ENCODE peak calls at places on chromosome 3, in ten cellular contexts. P is upper lobe of left lung; V is type B pancreatic cell; U is AG04450; Y is lower lobe of right lung; W is iris pigment epithelial cell; B is NCI-H1417; D is GM23248; M is left lobe of liver; I is activated naive CD8-positive, alpha-beta T cell treated with anti-CD3 and anti-CD28 coated beads, Interleukin-2, amount 50 U/mL, for 16 hours. L is an unnamed sample.

GRCh38 chr3:156461889-156462288 is 93.0 kb downstream of the SSR3 start:
- DNase-seq in P (no peak), V (no peak), U (no peak), Y (no peak), W (no peak), B (no peak), D (no peak), M (no peak), I (no peak), L (no peak)

GRCh38 chr3:16338999-16339398 is 74.0 kb downstream of the OXNAD1 start:
- DNase-seq in P (peak), V (no peak), U (peak), Y (no peak), W (peak), B (no peak), D (peak), M (no peak), I (no peak), L (peak)

GRCh38 chr3:48042071-48042760 is 26.0 kb upstream of the MAP4 start:
- DNase-seq in P (no peak), V (no peak), U (no peak), Y (no peak), W (peak), B (no peak), D (peak), M (no peak), I (no peak), L (no peak)

GRCh38 chr3:132645058-132645457 is 14.6 kb downstream of the ACAD11 start:
- DNase-seq in P (no peak), V (no peak), U (no peak), Y (no peak), W (no peak), B (no peak), D (no peak), M (no peak), I (no peak), L (no peak)

GRCh38 chr3:88807471-88808090 is 299.8 kb upstream of the EPHA3 start:
- DNase-seq in P (no peak), V (no peak), U (no peak), Y (no peak), W (peak), B (no peak), D (peak), M (no peak), I (no peak), L (peak)

GRCh38 chr3:85161544-85161943 is 202.8 kb downstream of the CADM2 start:
- DNase-seq in P (no peak), V (no peak), U (no peak), Y (no peak), W (peak), B (no peak), D (no peak), M (no peak), I (no peak), L (no peak)

GRCh38 chr3:15470261-15470660 is 42.9 kb downstream of the EAF1 start:
- DNase-seq in P (no peak), V (no peak), U (no peak), Y (no peak), W (no peak), B (no peak), D (no peak), M (no peak), I (no peak), L (no peak)

GRCh38 chr3:125120370-125121122 is 64.7 kb upstream of the HEG1 start:
- DNase-seq in P (no peak), V (no peak), U (no peak), Y (no peak), W (no peak), B (peak), D (peak), M (peak), I (no peak), L (peak)

GRCh38 chr3:40623567-40623966 is 98.8 kb downstream of the ZNF621 start:
- DNase-seq in P (peak), V (no peak), U (no peak), Y (no peak), W (peak), B (no peak), D (peak), M (no peak), I (no peak), L (no peak)

GRCh38 chr3:47394140-47394855 is 13.5 kb downstream of the PTPN23 start:
- DNase-seq in P (no peak), V (no peak), U (no peak), Y (no peak), W (peak), B (no peak), D (no peak), M (no peak), I (no peak), L (no peak)

GRCh38 chr3:166177130-166177529 is 339.9 kb upstream of the BCHE start:
- DNase-seq in P (no peak), V (no peak), U (no peak), Y (no peak), W (peak), B (no peak), D (no peak), M (no peak), I (no peak), L (no peak)

GRCh38 chr3:188421151-188421821 is 267.3 kb downstream of the LPP start:
- DNase-seq in P (no peak), V (no peak), U (peak), Y (no peak), W (peak), B (no peak), D (peak), M (no peak), I (no peak), L (peak)

GRCh38 chr3:10504161-10505049 is 981 bp downstream of the ATP2B2 start:
- DNase-seq in P (no peak), V (no peak), U (no peak), Y (no peak), W (no peak), B (no peak), D (no peak), M (no peak), I (no peak), L (no peak)

GRCh38 chr3:150247456-150247855 is 160.6 kb upstream of the TSC22D2 start:
- DNase-seq in P (no peak), V (no peak), U (no peak), Y (no peak), W (no peak), B (no peak), D (no peak), M (no peak), I (no peak), L (no peak)

GRCh38 chr3:12307136-12307535 is 18.3 kb downstream of the PPARG start:
- DNase-seq in P (no peak), V (no peak), U (no peak), Y (no peak), W (peak), B (no peak), D (no peak), M (no peak), I (no peak), L (no peak)

GRCh38 chr3:186466391-186466974 is 77.7 kb downstream of the CRYGS start:
- DNase-seq in P (no peak), V (no peak), U (no peak), Y (no peak), W (no peak), B (no peak), D (peak), M (no peak), I (no peak), L (no peak)

GRCh38 chr3:188947983-188948657 is 223.7 kb upstream of the TPRG1 start:
- DNase-seq in P (peak), V (no peak), U (no peak), Y (peak), W (peak), B (no peak), D (peak), M (peak), I (no peak), L (peak)

GRCh38 chr3:152051501-152052404 is 178.3 kb downstream of the SUCNR1 start:
- DNase-seq in P (no peak), V (no peak), U (no peak), Y (no peak), W (peak), B (no peak), D (peak), M (no peak), I (no peak), L (peak)

GRCh38 chr3:196193037-196193737 is 18.0 kb downstream of the ZDHHC19 start:
- DNase-seq in P (no peak), V (no peak), U (no peak), Y (no peak), W (no peak), B (peak), D (no peak), M (no peak), I (no peak), L (no peak)

GRCh38 chr3:198061119-198062067 is 101.4 kb downstream of the LMLN start:
- DNase-seq in P (no peak), V (no peak), U (no peak), Y (no peak), W (no peak), B (no peak), D (no peak), M (no peak), I (no peak), L (no peak)

GRCh38 chr3:193905541-193905940 is 230.4 kb upstream of the HES1 start:
- DNase-seq in P (no peak), V (no peak), U (no peak), Y (no peak), W (no peak), B (no peak), D (no peak), M (no peak), I (no peak), L (no peak)